ENCODE peak calls at places on chromosomes 5 and 9, in seven cellular contexts. F is MM.1S, K is GM23338, Q is H1, X is neural progenitor cell, M is hepatocyte, O is mammary epithelial cell. D is an unnamed sample.
A peak's percentile ranks its signal among the peaks of the same experiment; 100 is the strongest.

GRCh38 chr5:78574157-78574673 is 74.4 kb downstream of the LHFPL2 start:
- DNase-seq in F (no peak), K (no peak), Q (no peak), X (no peak), M (no peak), O (no peak), D (no peak)

GRCh38 chr9:134602547-134603362 is 38.8 kb upstream of the COL5A1 start:
- DNase-seq in F (no peak), K (no peak), Q (no peak), X (no peak), M (peak; percentile 89), O (peak; percentile 69), D (peak; percentile 83)

GRCh38 chr5:149153751-149154610 is 12.7 kb downstream of the ABLIM3 start:
- DNase-seq in F (no peak), K (no peak), Q (no peak), X (no peak), M (peak; percentile 64), O (no peak), D (no peak)

GRCh38 chr9:75378036-75378435 is 289.7 kb downstream of the OSTF1 start:
- DNase-seq in F (no peak), K (no peak), Q (no peak), X (no peak), M (peak; percentile 19), O (no peak), D (no peak)

GRCh38 chr5:12214631-12215030 is 310.4 kb upstream of the CTNND2 start:
- DNase-seq in F (no peak), K (no peak), Q (no peak), X (no peak), M (no peak), O (peak; percentile 1), D (no peak)

GRCh38 chr5:116525680-116526079 is 48.9 kb downstream of the SEMA6A start:
- DNase-seq in F (no peak), K (no peak), Q (no peak), X (no peak), M (no peak), O (no peak), D (no peak)

GRCh38 chr5:61344187-61344944 is 12.3 kb downstream of the ZSWIM6 start:
- DNase-seq in F (no peak), K (no peak), Q (no peak), X (no peak), M (no peak), O (no peak), D (no peak)

GRCh38 chr5:538271-538771 is 14.1 kb upstream of the SLC9A3 start:
- DNase-seq in F (no peak), K (no peak), Q (no peak), X (no peak), M (no peak), O (no peak), D (no peak)

GRCh38 chr9:84382728-84383127 is 42.2 kb upstream of the SLC28A3 start:
- DNase-seq in F (no peak), K (no peak), Q (no peak), X (no peak), M (no peak), O (no peak), D (no peak)

GRCh38 chr5:90410178-90410762 is 714 bp upstream of the CETN3 start:
- DNase-seq in F (peak; percentile 24), K (no peak), Q (no peak), X (no peak), M (peak; percentile 8), O (no peak), D (no peak)

GRCh38 chr5:109038209-109038840 is 290.6 kb downstream of the FER start:
- DNase-seq in F (no peak), K (no peak), Q (no peak), X (no peak), M (no peak), O (peak; percentile 34), D (no peak)

GRCh38 chr5:34811691-34812090 is 27.3 kb upstream of the TTC23L start:
- DNase-seq in F (no peak), K (no peak), Q (no peak), X (peak; percentile 12), M (no peak), O (no peak), D (no peak)

GRCh38 chr5:170503970-170504525 is at the start of gene KCNIP1:
- DNase-seq in F (no peak), K (peak; percentile 79), Q (peak; percentile 72), X (peak; percentile 87), M (peak; percentile 65), O (no peak), D (no peak)

GRCh38 chr9:34989946-34990635 is 546 bp downstream of the DNAJB5 start:
- DNase-seq in F (peak; percentile 43), K (peak; percentile 95), Q (peak; percentile 84), X (peak; percentile 95), M (peak; percentile 91), O (no peak), D (no peak)

GRCh38 chr9:129437626-129438323 is 183.1 kb downstream of the C9orf50 start:
- DNase-seq in F (no peak), K (no peak), Q (no peak), X (peak; percentile 46), M (no peak), O (no peak), D (no peak)
- TF ChIP-seq EZH2 in F (no peak), K (no peak), Q (peak; percentile 41), X (no peak), M (no peak), O (peak; percentile 83), D (no peak)

GRCh38 chr9:130120832-130121231 is 51.4 kb upstream of the NCS1 start:
- DNase-seq in F (no peak), K (no peak), Q (no peak), X (no peak), M (no peak), O (no peak), D (no peak)

GRCh38 chr9:130118841-130119520 is 53.2 kb upstream of the NCS1 start:
- DNase-seq in F (no peak), K (peak; percentile 41), Q (no peak), X (peak; percentile 46), M (no peak), O (no peak), D (no peak)

GRCh38 chr9:130120207-130120587 is 52.0 kb upstream of the NCS1 start:
- DNase-seq in F (no peak), K (no peak), Q (no peak), X (no peak), M (no peak), O (no peak), D (no peak)

GRCh38 chr9:130117816-130118632 is 54.2 kb upstream of the NCS1 start:
- DNase-seq in F (no peak), K (no peak), Q (no peak), X (no peak), M (no peak), O (peak; percentile 38), D (no peak)

DNA sequence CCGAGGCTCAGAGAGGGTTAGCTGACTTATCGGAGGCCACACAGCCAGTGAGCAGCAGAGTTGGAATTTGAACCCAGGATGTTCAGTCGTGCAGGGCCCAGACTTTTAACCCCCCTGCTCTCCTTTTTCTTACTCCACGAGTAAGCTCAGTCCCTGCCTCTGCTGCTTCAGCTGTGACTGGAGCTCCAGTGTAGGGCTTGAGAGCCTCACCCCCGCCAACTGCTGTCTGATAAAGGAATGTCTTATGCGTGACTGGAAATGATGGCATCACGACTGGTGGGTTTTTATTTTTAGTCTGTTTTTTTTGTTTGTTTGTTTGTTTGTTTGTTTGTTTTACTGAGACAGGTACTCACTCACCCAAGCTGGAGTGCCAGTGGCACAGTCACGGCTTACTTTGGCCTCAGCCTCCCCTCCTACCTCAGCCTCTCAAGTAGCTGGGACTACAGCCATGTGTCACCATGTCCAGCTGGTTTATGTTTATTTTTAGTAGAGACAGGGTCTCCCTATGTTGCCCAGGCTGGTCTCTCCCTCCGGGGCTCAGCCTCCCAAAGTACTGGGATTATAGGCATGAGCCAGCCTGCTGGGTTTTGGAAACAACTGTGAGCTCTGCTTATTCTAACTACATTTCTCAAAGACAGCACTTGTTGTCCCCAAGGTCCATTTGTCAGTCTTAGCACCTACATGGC is 52.5 kb upstream of the NCS1 start:
- DNase-seq in F (no peak), K (no peak), Q (no peak), X (no peak), M (no peak), O (no peak), D (no peak)
- H4K20me1 ChIP-seq in F (no peaks in the 10 kb centered on the region), K (peaks cover 3% of the 10 kb centered on the region), Q (no peaks in the 10 kb centered on the region), X (peaks cover 9% of the 10 kb centered on the region), M (no peaks in the 10 kb centered on the region), O (no peaks in the 10 kb centered on the region), D (no peaks in the 10 kb centered on the region)

GRCh38 chr9:68705636-68706578 is 867 bp downstream of the PIP5K1B start:
- DNase-seq in F (no peak), K (peak; percentile 38), Q (peak; percentile 55), X (peak; percentile 31), M (peak; percentile 12), O (peak; percentile 1), D (no peak)
- TF ChIP-seq EZH2 in F (no peak), K (peak; percentile 44), Q (no peak), X (peak; percentile 69), M (no peak), O (peak; percentile 49), D (no peak)

DNA sequence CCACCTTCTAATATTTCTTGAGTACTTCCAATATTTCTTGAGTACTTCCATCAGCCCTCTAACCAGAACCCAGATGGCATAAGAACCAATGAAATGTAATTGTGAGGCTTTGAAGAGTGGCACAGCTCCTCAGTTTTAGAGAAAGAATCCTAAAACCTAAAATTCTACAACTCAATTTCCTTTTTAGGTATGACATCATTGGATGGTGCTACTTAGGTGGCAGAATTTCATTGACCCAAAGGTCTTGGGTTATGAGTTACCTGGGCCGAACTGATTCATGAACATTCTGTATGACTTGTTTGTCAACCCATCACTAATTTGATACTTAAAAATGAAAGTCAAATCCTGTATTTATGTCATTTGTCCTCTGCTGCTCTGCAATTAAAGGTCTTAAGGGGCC is 13.1 kb downstream of the HMGCS1 start:
- DNase-seq in F (no peak), K (no peak), Q (no peak), X (no peak), M (no peak), O (no peak), D (no peak)
- H4K20me1 ChIP-seq in F (no peaks in the 10 kb centered on the region), K (peaks cover 79% of the 10 kb centered on the region), Q (peaks cover 12% of the 10 kb centered on the region), X (peaks cover 100% of the 10 kb centered on the region), M (peaks cover 98% of the 10 kb centered on the region), O (peaks cover 49% of the 10 kb centered on the region), D (peaks cover 80% of the 10 kb centered on the region)